ENCODE peak calls at places on chromosomes 4 and X, in eight cellular contexts. G is NCI-H226; Z is T-helper 17 cell; L is activated CD8-positive, alpha-beta memory T cell treated with anti-CD3 and anti-CD28 coated beads for 1 hour; A is left ventricle myocardium inferior; C is T-helper 2 cell; Q is IMR-90; F is GM12865. H is an unnamed sample.

GRCh38 chrX:116285506-116285905 is 115.0 kb downstream of the AGTR2 start:
- DNase-seq in C (no peak), A (no peak), F (no peak), Q (no peak), Z (no peak), L (no peak), G (no peak), H (no peak)

GRCh38 chr4:7539659-7540058 is 104.9 kb upstream of the PSAPL1 start:
- DNase-seq in Z (peak), L (peak), F (peak), G (peak), A (no peak), Q (no peak), C (no peak), H (no peak)

GRCh38 chr4:88439161-88439760 is 17.7 kb upstream of the HERC5 start:
- DNase-seq in C (no peak), L (no peak), A (no peak), G (peak), Q (no peak), F (no peak), Z (no peak), H (no peak)

GRCh38 chrX:43003939-43004338 is 226.0 kb upstream of the PPP1R2C start:
- DNase-seq in F (peak), Q (no peak), A (no peak), C (no peak), Z (no peak), G (no peak), L (no peak), H (no peak)

GRCh38 chr4:149964001-149964400 is 114.2 kb upstream of the DCLK2 start:
- DNase-seq in F (no peak), G (no peak), A (no peak), L (no peak), Q (no peak), Z (no peak), C (no peak), H (no peak)

GRCh38 chr4:37389967-37390580 is 145.5 kb downstream of the NWD2 start:
- DNase-seq in C (no peak), A (no peak), F (peak), G (peak), Z (no peak), Q (peak), L (no peak), H (peak)

GRCh38 chrX:123277821-123278220 is 93.7 kb downstream of the GRIA3 start:
- DNase-seq in G (no peak), A (no peak), Z (no peak), Q (no peak), L (no peak), F (peak), C (no peak), H (no peak)

GRCh38 chrX:40154229-40154852 is 56.6 kb upstream of the BCOR start:
- DNase-seq in F (no peak), Z (no peak), L (no peak), A (peak), G (peak), Q (no peak), C (no peak), H (peak)

GRCh38 chr4:7842384-7843279 is 97.0 kb downstream of the AFAP1 start:
- DNase-seq in Q (peak), C (no peak), G (peak), Z (no peak), F (no peak), L (no peak), A (no peak), H (no peak)

GRCh38 chrX:153767674-153768055 is 3.6 kb downstream of the PLXNB3 start:
- DNase-seq in Z (no peak), L (no peak), A (no peak), F (no peak), Q (no peak), C (no peak), G (no peak), H (peak)

GRCh38 chr4:138107023-138107422 is 135.1 kb downstream of the SLC7A11 start:
- DNase-seq in Z (no peak), F (no peak), A (no peak), C (no peak), L (no peak), Q (no peak), G (no peak), H (no peak)

GRCh38 chr4:176376032-176376614 is 56.4 kb downstream of the SPCS3 start:
- DNase-seq in Q (peak), F (peak), G (no peak), L (no peak), A (no peak), C (no peak), Z (no peak), H (peak)

GRCh38 chr4:175536852-175537453 is 275.1 kb downstream of the GPM6A start:
- DNase-seq in F (peak), Z (no peak), A (no peak), L (no peak), G (no peak), C (no peak), Q (peak), H (peak)

GRCh38 chr4:7384003-7384928 is 50.5 kb downstream of the PSAPL1 start:
- DNase-seq in Q (no peak), G (no peak), Z (no peak), F (no peak), C (no peak), A (no peak), L (no peak), H (no peak)

GRCh38 chr4:159069922-159070321 is 33.0 kb upstream of the RAPGEF2 start:
- DNase-seq in Q (peak), L (no peak), Z (no peak), G (no peak), C (no peak), A (no peak), F (no peak), H (no peak)

GRCh38 chrX:110045988-110046387 is 43.1 kb downstream of the TMEM164 start:
- DNase-seq in G (no peak), Z (no peak), L (no peak), C (no peak), A (no peak), F (no peak), Q (no peak), H (no peak)

GRCh38 chrX:54007682-54008081 is 36.6 kb downstream of the PHF8 start:
- DNase-seq in L (no peak), Q (no peak), Z (no peak), A (no peak), F (peak), G (no peak), C (no peak), H (no peak)

GRCh38 chrX:1717326-1717725 is 102.5 kb downstream of the ASMT start:
- DNase-seq in G (no peak), L (no peak), Q (no peak), Z (no peak), A (no peak), F (no peak), C (no peak), H (no peak)

GRCh38 chr4:3772632-3773031 is 6.4 kb downstream of the ADRA2C start:
- DNase-seq in Z (no peak), Q (no peak), L (no peak), C (no peak), F (no peak), A (no peak), G (no peak), H (no peak)

GRCh38 chrX:13419276-13419675 is 99.4 kb upstream of the ATXN3L start:
- DNase-seq in L (no peak), Z (no peak), F (no peak), C (no peak), G (no peak), A (no peak), Q (no peak), H (no peak)

GRCh38 chrX:151875270-151876026 is 37.2 kb upstream of the MAGEA4 start:
- DNase-seq in Z (no peak), L (no peak), Q (no peak), F (no peak), G (no peak), C (no peak), A (peak), H (no peak)

GRCh38 chr4:5730436-5730835 is 19.4 kb downstream of the EVC start:
- DNase-seq in F (no peak), G (no peak), C (no peak), A (no peak), Z (no peak), L (no peak), Q (no peak), H (no peak)

GRCh38 chr4:71549516-71550160 is 210.8 kb downstream of the SLC4A4 start:
- DNase-seq in F (no peak), G (no peak), Q (peak), L (no peak), Z (no peak), C (no peak), A (no peak), H (no peak)

GRCh38 chr4:83751336-83751949 is 215.5 kb downstream of the GPAT3 start:
- DNase-seq in L (no peak), C (no peak), G (no peak), Q (no peak), Z (no peak), A (no peak), F (no peak), H (no peak)

GRCh38 chr4:113982181-113982580 is 2.7 kb upstream of the ARSJ start:
- DNase-seq in A (no peak), L (no peak), F (no peak), C (no peak), Z (no peak), G (no peak), Q (no peak), H (no peak)

GRCh38 chr4:76748649-76749048 is 149.3 kb downstream of the SOWAHB start:
- DNase-seq in Z (no peak), L (no peak), F (peak), G (no peak), Q (peak), A (no peak), C (no peak), H (peak)

GRCh38 chrX:80751456-80751855 is 58.2 kb downstream of the BRWD3 start:
- DNase-seq in G (no peak), Z (no peak), Q (peak), A (no peak), F (no peak), L (no peak), C (no peak), H (no peak)

GRCh38 chrX:17597836-17598434 is 139.4 kb upstream of the SCML1 start:
- DNase-seq in Q (no peak), F (no peak), Z (no peak), G (peak), A (peak), L (no peak), C (no peak), H (no peak)

GRCh38 chr4:120753854-120754253 is 168.7 kb downstream of the PRDM5 start:
- DNase-seq in A (no peak), L (no peak), F (no peak), C (no peak), Q (no peak), G (no peak), Z (no peak), H (no peak)

GRCh38 chr4:189202869-189203271 is 737.8 kb upstream of the FRG1 start:
- DNase-seq in G (no peak), A (no peak), Q (peak), F (no peak), C (no peak), L (no peak), Z (no peak), H (no peak)

GRCh38 chr4:81522711-81523110 is 51.0 kb upstream of the RASGEF1B start:
- DNase-seq in L (no peak), Q (no peak), F (no peak), G (no peak), Z (no peak), C (no peak), A (no peak), H (no peak)

GRCh38 chr4:88211473-88212252 is 53.2 kb upstream of the ABCG2 start:
- DNase-seq in F (peak), Z (peak), C (no peak), G (no peak), Q (peak), A (no peak), L (no peak), H (peak)

GRCh38 chrX:3609800-3610199 is 103.6 kb downstream of the PRKX start:
- DNase-seq in G (peak), L (no peak), C (no peak), A (no peak), F (no peak), Z (no peak), Q (peak), H (no peak)

GRCh38 chrX:87805829-87806490 is 288.4 kb downstream of the KLHL4 start:
- DNase-seq in Z (no peak), G (peak), L (no peak), A (no peak), C (no peak), F (no peak), Q (no peak), H (no peak)

GRCh38 chr4:121717680-121718237 is 21.0 kb upstream of the ANXA5 start:
- DNase-seq in L (no peak), Z (no peak), A (no peak), F (no peak), C (no peak), G (peak), Q (peak), H (no peak)

GRCh38 chr4:123325241-123325681 is 71.3 kb upstream of the SPRY1 start:
- DNase-seq in G (no peak), Z (no peak), L (no peak), Q (no peak), F (peak), C (no peak), A (no peak), H (peak)

GRCh38 chrX:120672389-120672788 is 42.5 kb upstream of the C1GALT1C1 start:
- DNase-seq in Q (peak), L (no peak), C (no peak), G (peak), F (no peak), Z (no peak), A (peak), H (no peak)

GRCh38 chr4:47913858-47914218 is 545 bp downstream of the NFXL1 start:
- DNase-seq in A (peak), Q (no peak), C (peak), G (no peak), F (peak), Z (peak), L (peak), H (peak)

GRCh38 chr4:165079476-165079875 is 25.8 kb downstream of the TRIM75 start:
- DNase-seq in C (no peak), A (peak), Z (no peak), F (no peak), G (peak), L (no peak), Q (peak), H (no peak)